ENCODE peak calls at places on chromosomes 7 and 10, in seven cellular contexts. One of them, this sample, is unnamed.
A peak's percentile ranks its signal among the peaks of the same experiment; 100 is the strongest.

GRCh38 chr10:74153123-74153522 is 2.1 kb downstream of the ADK start:
- DNase-seq in fibroblast of gingiva: peak; percentile 66
- DNase-seq in fibroblast of mammary gland: peak; percentile 83
- DNase-seq in head of caudate nucleus: no peak
- DNase-seq in astrocyte of the spinal cord: peak; percentile 25
- DNase-seq in 8988T: no peak
- DNase-seq in SK-N-DZ: no peak
- DNase-seq in this sample: peak; percentile 93

GRCh38 chr10:24825551-24825950 is 101.9 kb upstream of the ARHGAP21 start:
- DNase-seq in fibroblast of gingiva: peak; percentile 17
- DNase-seq in fibroblast of mammary gland: peak; percentile 61
- DNase-seq in head of caudate nucleus: no peak
- DNase-seq in astrocyte of the spinal cord: peak; percentile 33
- DNase-seq in 8988T: no peak
- DNase-seq in SK-N-DZ: no peak
- DNase-seq in this sample: peak; percentile 65

GRCh38 chr7:34281260-34281659 is 375.9 kb downstream of the BMPER start:
- DNase-seq in fibroblast of gingiva: no peak
- DNase-seq in fibroblast of mammary gland: peak; percentile 25
- DNase-seq in head of caudate nucleus: no peak
- DNase-seq in astrocyte of the spinal cord: no peak
- DNase-seq in 8988T: no peak
- DNase-seq in SK-N-DZ: no peak
- DNase-seq in this sample: peak; percentile 38

GRCh38 chr7:26042237-26042636 is 109.8 kb upstream of the NFE2L3 start:
- DNase-seq in fibroblast of gingiva: no peak
- DNase-seq in fibroblast of mammary gland: no peak
- DNase-seq in head of caudate nucleus: no peak
- DNase-seq in astrocyte of the spinal cord: no peak
- DNase-seq in 8988T: no peak
- DNase-seq in SK-N-DZ: no peak
- DNase-seq in this sample: no peak

GRCh38 chr10:48439581-48440041 is 133.1 kb downstream of the MAPK8 start:
- DNase-seq in fibroblast of gingiva: peak; percentile 17
- DNase-seq in fibroblast of mammary gland: no peak
- DNase-seq in head of caudate nucleus: no peak
- DNase-seq in astrocyte of the spinal cord: peak; percentile 35
- DNase-seq in 8988T: no peak
- DNase-seq in SK-N-DZ: no peak
- DNase-seq in this sample: peak; percentile 61

GRCh38 chr10:75410135-75410787 is 8.7 kb upstream of the ZNF503 start:
- DNase-seq in fibroblast of gingiva: no peak
- DNase-seq in fibroblast of mammary gland: no peak
- DNase-seq in head of caudate nucleus: no peak
- DNase-seq in astrocyte of the spinal cord: no peak
- DNase-seq in 8988T: no peak
- DNase-seq in SK-N-DZ: no peak
- DNase-seq in this sample: no peak

GRCh38 chr10:58385784-58386112 is 538 bp downstream of the TFAM start:
- DNase-seq in fibroblast of gingiva: no peak
- DNase-seq in fibroblast of mammary gland: peak; percentile 19
- DNase-seq in head of caudate nucleus: no peak
- DNase-seq in astrocyte of the spinal cord: peak; percentile 27
- DNase-seq in 8988T: no peak
- DNase-seq in SK-N-DZ: peak; percentile 69
- DNase-seq in this sample: peak; percentile 38

GRCh38 chr7:157558061-157558460 is 221.3 kb downstream of the DNAJB6 start:
- DNase-seq in fibroblast of gingiva: no peak
- DNase-seq in fibroblast of mammary gland: no peak
- DNase-seq in head of caudate nucleus: no peak
- DNase-seq in astrocyte of the spinal cord: no peak
- DNase-seq in 8988T: no peak
- DNase-seq in SK-N-DZ: no peak
- DNase-seq in this sample: no peak

GRCh38 chr7:25854608-25855497 is 297.1 kb upstream of the NFE2L3 start:
- DNase-seq in fibroblast of gingiva: peak; percentile 98
- DNase-seq in fibroblast of mammary gland: peak; percentile 100
- DNase-seq in head of caudate nucleus: no peak
- DNase-seq in astrocyte of the spinal cord: peak; percentile 97
- DNase-seq in 8988T: peak; percentile 45
- DNase-seq in SK-N-DZ: peak; percentile 100
- DNase-seq in this sample: peak; percentile 100

GRCh38 chr10:28569506-28570159 is 36.7 kb downstream of the WAC start:
- DNase-seq in fibroblast of gingiva: peak; percentile 57
- DNase-seq in fibroblast of mammary gland: peak; percentile 56
- DNase-seq in head of caudate nucleus: no peak
- DNase-seq in astrocyte of the spinal cord: peak; percentile 32
- DNase-seq in 8988T: no peak
- DNase-seq in SK-N-DZ: no peak
- DNase-seq in this sample: peak; percentile 63

GRCh38 chr7:96665689-96666088 is 44.0 kb downstream of the SEM1 start:
- DNase-seq in fibroblast of gingiva: no peak
- DNase-seq in fibroblast of mammary gland: no peak
- DNase-seq in head of caudate nucleus: no peak
- DNase-seq in astrocyte of the spinal cord: no peak
- DNase-seq in 8988T: no peak
- DNase-seq in SK-N-DZ: no peak
- DNase-seq in this sample: no peak

GRCh38 chr10:96833220-96834001 is 1.3 kb downstream of the LCOR start:
- DNase-seq in fibroblast of gingiva: no peak
- DNase-seq in fibroblast of mammary gland: no peak
- DNase-seq in head of caudate nucleus: peak; percentile 17
- DNase-seq in astrocyte of the spinal cord: peak; percentile 35
- DNase-seq in 8988T: peak; percentile 37
- DNase-seq in SK-N-DZ: peak; percentile 64
- DNase-seq in this sample: peak; percentile 52

GRCh38 chr7:39880556-39880955 is 69.5 kb upstream of the CDK13 start:
- DNase-seq in fibroblast of gingiva: peak; percentile 77
- DNase-seq in fibroblast of mammary gland: peak; percentile 78
- DNase-seq in head of caudate nucleus: no peak
- DNase-seq in astrocyte of the spinal cord: no peak
- DNase-seq in 8988T: no peak
- DNase-seq in SK-N-DZ: no peak
- DNase-seq in this sample: peak; percentile 39

GRCh38 chr10:5651086-5651764 is 15.2 kb downstream of the ASB13 start:
- DNase-seq in fibroblast of gingiva: no peak
- DNase-seq in fibroblast of mammary gland: no peak
- DNase-seq in head of caudate nucleus: no peak
- DNase-seq in astrocyte of the spinal cord: no peak
- DNase-seq in 8988T: no peak
- DNase-seq in SK-N-DZ: no peak
- DNase-seq in this sample: no peak

GRCh38 chr10:97195654-97196212 is 10.0 kb upstream of the SLIT1 start:
- DNase-seq in fibroblast of gingiva: no peak
- DNase-seq in fibroblast of mammary gland: no peak
- DNase-seq in head of caudate nucleus: no peak
- DNase-seq in astrocyte of the spinal cord: no peak
- DNase-seq in 8988T: no peak
- DNase-seq in SK-N-DZ: no peak
- DNase-seq in this sample: no peak

GRCh38 chr10:70542565-70542938 is 60.0 kb downstream of the PRF1 start:
- DNase-seq in fibroblast of gingiva: no peak
- DNase-seq in fibroblast of mammary gland: no peak
- DNase-seq in head of caudate nucleus: no peak
- DNase-seq in astrocyte of the spinal cord: no peak
- DNase-seq in 8988T: no peak
- DNase-seq in SK-N-DZ: no peak
- DNase-seq in this sample: peak; percentile 33

GRCh38 chr7:139490130-139490529 is 6.7 kb upstream of the KLRG2 start:
- DNase-seq in fibroblast of gingiva: no peak
- DNase-seq in fibroblast of mammary gland: no peak
- DNase-seq in head of caudate nucleus: no peak
- DNase-seq in astrocyte of the spinal cord: no peak
- DNase-seq in 8988T: no peak
- DNase-seq in SK-N-DZ: no peak
- DNase-seq in this sample: peak; percentile 20

GRCh38 chr7:79979437-79979836 is 155.2 kb upstream of the GNAI1 start:
- DNase-seq in fibroblast of gingiva: peak; percentile 68
- DNase-seq in fibroblast of mammary gland: peak; percentile 67
- DNase-seq in head of caudate nucleus: no peak
- DNase-seq in astrocyte of the spinal cord: peak; percentile 27
- DNase-seq in 8988T: no peak
- DNase-seq in SK-N-DZ: no peak
- DNase-seq in this sample: peak; percentile 87

GRCh38 chr10:45461034-45461433 is 87.0 kb downstream of the ALOX5 start:
- DNase-seq in fibroblast of gingiva: no peak
- DNase-seq in fibroblast of mammary gland: no peak
- DNase-seq in head of caudate nucleus: no peak
- DNase-seq in astrocyte of the spinal cord: no peak
- DNase-seq in 8988T: no peak
- DNase-seq in SK-N-DZ: no peak
- DNase-seq in this sample: no peak

GRCh38 chr7:106031271-106032029 is 68.4 kb downstream of the CDHR3 start:
- DNase-seq in fibroblast of gingiva: no peak
- DNase-seq in fibroblast of mammary gland: no peak
- DNase-seq in head of caudate nucleus: peak; percentile 65
- DNase-seq in astrocyte of the spinal cord: no peak
- DNase-seq in 8988T: no peak
- DNase-seq in SK-N-DZ: peak; percentile 47
- DNase-seq in this sample: peak; percentile 34

GRCh38 chr7:136489808-136490207 is 378.6 kb upstream of the CHRM2 start:
- DNase-seq in fibroblast of gingiva: no peak
- DNase-seq in fibroblast of mammary gland: no peak
- DNase-seq in head of caudate nucleus: no peak
- DNase-seq in astrocyte of the spinal cord: no peak
- DNase-seq in 8988T: no peak
- DNase-seq in SK-N-DZ: no peak
- DNase-seq in this sample: no peak

GRCh38 chr10:67697646-67698245 is 1.8 kb upstream of the CTNNA3 start:
- DNase-seq in fibroblast of gingiva: peak; percentile 18
- DNase-seq in fibroblast of mammary gland: peak; percentile 58
- DNase-seq in head of caudate nucleus: no peak
- DNase-seq in astrocyte of the spinal cord: peak; percentile 69
- DNase-seq in 8988T: peak; percentile 26
- DNase-seq in SK-N-DZ: peak; percentile 38
- DNase-seq in this sample: peak; percentile 82

GRCh38 chr7:31734456-31734855 is 47.4 kb downstream of the PPP1R17 start:
- DNase-seq in fibroblast of gingiva: no peak
- DNase-seq in fibroblast of mammary gland: peak; percentile 7
- DNase-seq in head of caudate nucleus: no peak
- DNase-seq in astrocyte of the spinal cord: no peak
- DNase-seq in 8988T: no peak
- DNase-seq in SK-N-DZ: no peak
- DNase-seq in this sample: no peak

GRCh38 chr7:28904539-28905143 is 53.5 kb downstream of the TRIL start:
- DNase-seq in fibroblast of gingiva: peak; percentile 22
- DNase-seq in fibroblast of mammary gland: peak; percentile 25
- DNase-seq in head of caudate nucleus: no peak
- DNase-seq in astrocyte of the spinal cord: no peak
- DNase-seq in 8988T: no peak
- DNase-seq in SK-N-DZ: no peak
- DNase-seq in this sample: peak; percentile 5

GRCh38 chr7:69659964-69660363 is 61.7 kb downstream of the AUTS2 start:
- DNase-seq in fibroblast of gingiva: no peak
- DNase-seq in fibroblast of mammary gland: no peak
- DNase-seq in head of caudate nucleus: no peak
- DNase-seq in astrocyte of the spinal cord: peak; percentile 37
- DNase-seq in 8988T: no peak
- DNase-seq in SK-N-DZ: no peak
- DNase-seq in this sample: peak; percentile 14

GRCh38 chr10:114603303-114603702 is 54.8 kb downstream of the ABLIM1 start:
- DNase-seq in fibroblast of gingiva: no peak
- DNase-seq in fibroblast of mammary gland: no peak
- DNase-seq in head of caudate nucleus: no peak
- DNase-seq in astrocyte of the spinal cord: no peak
- DNase-seq in 8988T: no peak
- DNase-seq in SK-N-DZ: no peak
- DNase-seq in this sample: no peak

GRCh38 chr10:13099144-13099665 is 758 bp upstream of the OPTN start:
- DNase-seq in fibroblast of gingiva: peak; percentile 81
- DNase-seq in fibroblast of mammary gland: peak; percentile 79
- DNase-seq in head of caudate nucleus: peak; percentile 50
- DNase-seq in astrocyte of the spinal cord: no peak
- DNase-seq in 8988T: peak; percentile 37
- DNase-seq in SK-N-DZ: peak; percentile 80
- DNase-seq in this sample: peak; percentile 77

GRCh38 chr7:108103566-108104298 is 26.4 kb downstream of the LAMB4 start:
- DNase-seq in fibroblast of gingiva: peak; percentile 39
- DNase-seq in fibroblast of mammary gland: peak; percentile 61
- DNase-seq in head of caudate nucleus: no peak
- DNase-seq in astrocyte of the spinal cord: no peak
- DNase-seq in 8988T: no peak
- DNase-seq in SK-N-DZ: no peak
- DNase-seq in this sample: peak; percentile 60

GRCh38 chr10:118809821-118810220 is 55.1 kb upstream of the CACUL1 start:
- DNase-seq in fibroblast of gingiva: no peak
- DNase-seq in fibroblast of mammary gland: no peak
- DNase-seq in head of caudate nucleus: no peak
- DNase-seq in astrocyte of the spinal cord: no peak
- DNase-seq in 8988T: no peak
- DNase-seq in SK-N-DZ: no peak
- DNase-seq in this sample: no peak

GRCh38 chr7:16644157-16644556 is 1.4 kb downstream of the ANKMY2 start:
- DNase-seq in fibroblast of gingiva: no peak
- DNase-seq in fibroblast of mammary gland: no peak
- DNase-seq in head of caudate nucleus: no peak
- DNase-seq in astrocyte of the spinal cord: no peak
- DNase-seq in 8988T: no peak
- DNase-seq in SK-N-DZ: no peak
- DNase-seq in this sample: no peak

GRCh38 chr7:17369686-17370426 is 71.4 kb downstream of the AHR start:
- DNase-seq in fibroblast of gingiva: peak; percentile 98
- DNase-seq in fibroblast of mammary gland: peak; percentile 96
- DNase-seq in head of caudate nucleus: no peak
- DNase-seq in astrocyte of the spinal cord: peak; percentile 84
- DNase-seq in 8988T: no peak
- DNase-seq in SK-N-DZ: no peak
- DNase-seq in this sample: peak; percentile 99

GRCh38 chr7:154371424-154371823 is 319.2 kb downstream of the DPP6 start:
- DNase-seq in fibroblast of gingiva: no peak
- DNase-seq in fibroblast of mammary gland: no peak
- DNase-seq in head of caudate nucleus: no peak
- DNase-seq in astrocyte of the spinal cord: no peak
- DNase-seq in 8988T: no peak
- DNase-seq in SK-N-DZ: no peak
- DNase-seq in this sample: no peak

GRCh38 chr7:50608196-50608906 is 43.1 kb upstream of the DDC start:
- DNase-seq in fibroblast of gingiva: no peak
- DNase-seq in fibroblast of mammary gland: no peak
- DNase-seq in head of caudate nucleus: no peak
- DNase-seq in astrocyte of the spinal cord: peak; percentile 10
- DNase-seq in 8988T: no peak
- DNase-seq in SK-N-DZ: no peak
- DNase-seq in this sample: peak; percentile 7

GRCh38 chr10:789831-790701 is 100.6 kb upstream of the DIP2C start:
- DNase-seq in fibroblast of gingiva: no peak
- DNase-seq in fibroblast of mammary gland: no peak
- DNase-seq in head of caudate nucleus: no peak
- DNase-seq in astrocyte of the spinal cord: no peak
- DNase-seq in 8988T: peak; percentile 9
- DNase-seq in SK-N-DZ: no peak
- DNase-seq in this sample: no peak

GRCh38 chr7:119694506-119694905 is 578.5 kb upstream of the KCND2 start:
- DNase-seq in fibroblast of gingiva: no peak
- DNase-seq in fibroblast of mammary gland: no peak
- DNase-seq in head of caudate nucleus: no peak
- DNase-seq in astrocyte of the spinal cord: no peak
- DNase-seq in 8988T: no peak
- DNase-seq in SK-N-DZ: no peak
- DNase-seq in this sample: no peak

GRCh38 chr7:40133561-40134427 is 628 bp downstream of the MPLKIP start:
- DNase-seq in fibroblast of gingiva: peak; percentile 2
- DNase-seq in fibroblast of mammary gland: peak; percentile 31
- DNase-seq in head of caudate nucleus: no peak
- DNase-seq in astrocyte of the spinal cord: peak; percentile 13
- DNase-seq in 8988T: peak; percentile 33
- DNase-seq in SK-N-DZ: no peak
- DNase-seq in this sample: peak; percentile 38

GRCh38 chr7:30559566-30559965 is 35.1 kb upstream of the GARS1 start:
- DNase-seq in fibroblast of gingiva: peak; percentile 15
- DNase-seq in fibroblast of mammary gland: no peak
- DNase-seq in head of caudate nucleus: no peak
- DNase-seq in astrocyte of the spinal cord: peak; percentile 8
- DNase-seq in 8988T: no peak
- DNase-seq in SK-N-DZ: no peak
- DNase-seq in this sample: no peak

GRCh38 chr10:133224861-133225366 is 5.1 kb upstream of the UTF1 start:
- DNase-seq in fibroblast of gingiva: no peak
- DNase-seq in fibroblast of mammary gland: no peak
- DNase-seq in head of caudate nucleus: peak; percentile 50
- DNase-seq in astrocyte of the spinal cord: no peak
- DNase-seq in 8988T: no peak
- DNase-seq in SK-N-DZ: no peak
- DNase-seq in this sample: no peak

This sample was measured in choroid plexus epithelial cell.